ENCODE peak calls at places on chromosomes 4 and X, in nine cellular contexts. Y is endothelial cell, H is LNCaP clone FGC, D is fibroblast of lung, R is Calu3, X is AG09309, K is prostate gland, O is WTC11, G is WERI-Rb-1. Z is an unnamed sample.

GRCh38 chr4:84847978-84848377 is 118.5 kb downstream of the WDFY3 start:
- DNase-seq in G (no peak), R (no peak), Y (no peak), K (no peak), X (no peak), D (no peak), H (no peak), O (no peak), Z (no peak)

GRCh38 chr4:53962516-53963225 is 101.7 kb downstream of the CHIC2 start:
- DNase-seq in R (peak), D (peak), Y (no peak), K (no peak), O (no peak), G (no peak), X (peak), H (no peak), Z (no peak)

GRCh38 chr4:179719766-179720470 is 2277.7 kb upstream of the AGA start:
- DNase-seq in D (no peak), K (no peak), X (no peak), R (no peak), H (no peak), O (no peak), Y (no peak), G (no peak), Z (no peak)

GRCh38 chrX:142184756-142185602 is 20.1 kb downstream of the MAGEC2 start:
- DNase-seq in X (no peak), H (no peak), R (no peak), D (no peak), G (no peak), K (no peak), Y (no peak), O (no peak), Z (no peak)

GRCh38 chr4:88335092-88335665 is 43.5 kb upstream of the HERC6 start:
- DNase-seq in O (no peak), Y (no peak), D (peak), R (no peak), H (peak), X (no peak), G (no peak), K (peak), Z (no peak)

GRCh38 chrX:97367149-97367548 is 483.4 kb downstream of the RPA4 start:
- DNase-seq in K (no peak), Y (no peak), X (peak), D (peak), O (no peak), H (peak), G (no peak), R (no peak), Z (no peak)

GRCh38 chrX:103742339-103742738 is 31.6 kb downstream of the TMEM31 start:
- DNase-seq in O (no peak), G (no peak), K (no peak), Y (no peak), D (no peak), R (no peak), X (no peak), H (no peak), Z (no peak)

GRCh38 chr4:150591284-150591874 is 9.4 kb downstream of the MAB21L2 start:
- DNase-seq in D (no peak), R (no peak), Y (no peak), O (peak), K (no peak), G (peak), X (no peak), H (no peak), Z (peak)

GRCh38 chrX:139875831-139876230 is 57.0 kb downstream of the ATP11C start:
- DNase-seq in R (no peak), K (no peak), D (peak), Y (no peak), G (no peak), O (no peak), X (no peak), H (no peak), Z (no peak)

GRCh38 chrX:2423293-2423692 is 77.5 kb downstream of the DHRSX start:
- DNase-seq in O (no peak), R (no peak), G (no peak), Y (no peak), D (peak), X (peak), H (no peak), K (no peak), Z (no peak)

GRCh38 chrX:47723689-47724088 is 64.7 kb upstream of the UXT start:
- DNase-seq in K (no peak), D (no peak), X (no peak), R (no peak), H (no peak), G (peak), Y (peak), O (peak), Z (no peak)

GRCh38 chr4:34039766-34040165 is 2204.5 kb downstream of the ARAP2 start:
- DNase-seq in X (no peak), H (no peak), R (no peak), G (no peak), K (no peak), O (no peak), D (no peak), Y (no peak), Z (no peak)

GRCh38 chrX:133926099-133926498 is 59.3 kb downstream of the GPC3 start:
- DNase-seq in H (no peak), K (no peak), X (no peak), D (no peak), O (no peak), Y (no peak), G (no peak), R (no peak), Z (no peak)

GRCh38 chr4:6924361-6924779 is 14.7 kb downstream of the TBC1D14 start:
- DNase-seq in H (no peak), G (no peak), X (no peak), Y (no peak), D (no peak), K (no peak), R (no peak), O (no peak), Z (no peak)

GRCh38 chr4:94534401-94535312 is 82.9 kb downstream of the PDLIM5 start:
- DNase-seq in K (no peak), G (no peak), X (no peak), R (no peak), H (no peak), O (no peak), Y (no peak), D (no peak), Z (no peak)

GRCh38 chr4:12926189-12927066 is 557.7 kb downstream of the RAB28 start:
- DNase-seq in O (no peak), K (no peak), X (no peak), D (no peak), H (peak), Y (no peak), G (no peak), R (no peak), Z (no peak)

GRCh38 chr4:107666134-107666533 is 53.9 kb downstream of the PAPSS1 start:
- DNase-seq in D (peak), O (no peak), X (no peak), G (no peak), R (no peak), K (no peak), Y (no peak), H (peak), Z (no peak)

GRCh38 chrX:71533850-71534515 is 1.1 kb downstream of the OGT start:
- DNase-seq in Y (peak), D (peak), R (peak), O (peak), X (no peak), K (peak), H (no peak), G (peak), Z (peak)

GRCh38 chr4:159179310-159179958 is 76.6 kb downstream of the RAPGEF2 start:
- DNase-seq in O (no peak), H (no peak), X (no peak), Y (no peak), K (no peak), R (no peak), D (no peak), G (no peak), Z (no peak)

GRCh38 chrX:101265869-101266428 is 25.2 kb downstream of the TAF7L start:
- DNase-seq in D (peak), Y (no peak), H (no peak), G (no peak), O (no peak), K (no peak), X (no peak), R (no peak), Z (no peak)

GRCh38 chr4:137471895-137472294 is 60.4 kb downstream of the PCDH18 start:
- DNase-seq in O (no peak), G (no peak), X (no peak), R (no peak), D (peak), K (no peak), Y (no peak), H (no peak), Z (no peak)

GRCh38 chrX:39755152-39756032 is 342.4 kb downstream of the BCOR start:
- DNase-seq in R (peak), O (no peak), Y (no peak), D (peak), H (no peak), K (peak), X (peak), G (no peak), Z (no peak)

GRCh38 chr4:65367306-65367705 is 303.0 kb downstream of the EPHA5 start:
- DNase-seq in O (no peak), X (no peak), R (no peak), D (peak), H (no peak), Y (no peak), K (no peak), G (no peak), Z (no peak)

GRCh38 chrX:69063486-69063885 is 101.8 kb downstream of the PJA1 start:
- DNase-seq in H (no peak), K (no peak), O (no peak), G (no peak), X (no peak), R (no peak), Y (no peak), D (no peak), Z (no peak)

GRCh38 chrX:109714340-109714958 is 18.6 kb downstream of the ACSL4 start:
- DNase-seq in H (no peak), O (no peak), Y (no peak), X (peak), K (no peak), R (no peak), G (no peak), D (peak), Z (no peak)

GRCh38 chr4:60945641-60946040 is 254.5 kb upstream of the ADGRL3 start:
- DNase-seq in O (no peak), G (no peak), K (no peak), H (no peak), X (no peak), Y (no peak), R (no peak), D (peak), Z (no peak)

GRCh38 chrX:104972737-104973136 is 247.8 kb downstream of the TEX13A start:
- DNase-seq in H (no peak), Y (no peak), O (no peak), R (no peak), X (no peak), G (no peak), D (no peak), K (no peak), Z (no peak)

GRCh38 chr4:85807247-85807915 is 332.4 kb downstream of the ARHGAP24 start:
- DNase-seq in R (no peak), G (no peak), H (no peak), Y (no peak), O (no peak), D (peak), K (no peak), X (peak), Z (no peak)

GRCh38 chrX:55717521-55718497 is at the start of gene RRAGB:
- DNase-seq in G (peak), D (peak), O (peak), X (peak), K (peak), R (peak), Y (peak), H (peak), Z (peak)

GRCh38 chrX:29432534-29432933 is 782.8 kb upstream of the MAGEB2 start:
- DNase-seq in R (no peak), Y (no peak), G (no peak), X (no peak), O (no peak), D (peak), H (no peak), K (no peak), Z (no peak)

GRCh38 chrX:53266175-53266574 is 15.2 kb downstream of the IQSEC2 start:
- DNase-seq in Y (no peak), R (no peak), O (no peak), K (no peak), H (no peak), X (no peak), G (no peak), D (no peak), Z (no peak)

GRCh38 chrX:148500428-148501120 is at the start of gene AFF2:
- DNase-seq in K (no peak), G (peak), D (peak), Y (peak), X (no peak), H (no peak), R (peak), O (peak), Z (peak)

GRCh38 chrX:37349131-37350033 is at the start of gene PRRG1:
- DNase-seq in G (peak), K (peak), R (peak), H (peak), X (peak), D (peak), O (peak), Y (peak), Z (peak)

GRCh38 chrX:126272795-126273497 is 106.9 kb upstream of the DCAF12L2 start:
- DNase-seq in H (no peak), G (no peak), Y (no peak), X (no peak), K (no peak), O (no peak), D (no peak), R (no peak), Z (no peak)

GRCh38 chr4:15894923-15895411 is 43.6 kb downstream of the FGFBP1 start:
- DNase-seq in H (no peak), K (no peak), D (peak), Y (no peak), O (no peak), G (no peak), X (no peak), R (no peak), Z (no peak)

GRCh38 chr4:177441061-177441802 is 1.0 kb downstream of the AGA start:
- DNase-seq in H (no peak), G (no peak), O (no peak), K (no peak), D (peak), Y (no peak), X (no peak), R (peak), Z (no peak)
- TF ChIP-seq CTCF in H (no peak), G (no peak), O (no peak), K (no peak), D (peak), Y (no peak), X (peak), R (no peak), Z (peak)

GRCh38 chrX:42664706-42665105 is 113.3 kb downstream of the PPP1R2C start:
- DNase-seq in X (no peak), Y (no peak), O (no peak), H (no peak), R (no peak), K (no peak), G (no peak), D (no peak), Z (peak)
- TF ChIP-seq CTCF in X (no peak), Y (no peak), O (no peak), H (no peak), R (no peak), K (no peak), G (no peak), D (no peak), Z (no peak)

DNA sequence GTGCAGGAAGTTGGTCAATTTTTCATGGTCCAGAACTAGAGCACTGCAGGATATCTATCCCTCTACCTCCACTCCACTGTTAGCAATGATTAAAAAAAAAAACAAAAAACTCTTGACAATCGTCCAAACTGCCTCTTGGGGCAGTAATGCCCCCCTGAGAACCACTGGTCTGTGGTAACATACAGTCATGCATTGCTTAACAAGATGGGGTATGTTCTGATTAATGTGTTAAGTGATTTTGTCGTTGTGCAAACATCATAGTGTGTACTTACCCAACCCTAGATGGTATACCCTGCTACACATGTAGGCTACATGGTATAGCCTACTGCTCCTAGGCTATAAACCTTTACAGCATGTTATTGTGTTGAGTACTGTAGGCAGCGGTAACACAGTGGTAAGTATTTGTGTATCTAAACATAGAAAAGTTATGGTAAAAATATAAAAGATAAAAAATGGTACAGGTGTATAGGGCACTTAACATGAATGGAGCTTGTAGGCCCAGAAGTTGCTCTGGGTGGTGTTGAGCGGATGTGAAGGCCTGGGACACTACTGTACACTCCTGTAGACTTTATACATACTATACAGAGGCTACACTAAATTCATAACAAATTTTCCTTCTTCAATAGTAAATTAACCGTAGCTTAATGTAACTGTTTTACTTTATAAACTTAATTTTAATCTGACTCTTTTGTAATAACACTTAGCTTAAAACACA is 34.1 kb downstream of the ART3 start:
- DNase-seq in K (no peak), G (no peak), Y (no peak), X (no peak), R (no peak), H (no peak), O (no peak), D (peak), Z (no peak)
- TF ChIP-seq CTCF in K (no peak), G (peak), Y (no peak), X (no peak), R (no peak), H (no peak), O (no peak), D (no peak), Z (no peak)

DNA sequence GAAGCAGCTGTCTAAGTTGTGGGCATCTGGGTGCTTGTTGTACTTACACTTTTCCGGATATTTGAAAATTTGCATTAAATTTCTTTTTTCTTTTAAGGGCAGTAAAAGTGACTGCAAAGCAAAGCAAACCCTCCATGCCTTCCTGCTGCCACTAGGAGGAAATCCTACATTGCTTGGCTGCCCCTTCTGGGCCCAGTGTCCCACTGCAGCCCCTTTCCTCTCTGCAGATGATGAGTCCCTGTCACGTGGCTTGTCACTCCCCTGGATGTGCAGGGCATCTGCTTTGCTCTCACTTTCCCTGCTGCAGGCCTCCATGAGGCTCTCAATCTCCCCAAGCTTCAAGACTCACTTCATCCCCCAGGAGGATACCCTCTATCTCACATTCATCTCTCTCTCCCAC is 12.7 kb downstream of the TSR2 start:
- DNase-seq in O (peak), K (no peak), G (peak), R (no peak), X (no peak), D (peak), Y (peak), H (no peak), Z (peak)
- TF ChIP-seq CTCF in O (no peak), K (no peak), G (peak), R (peak), X (peak), D (no peak), Y (peak), H (no peak), Z (peak)

GRCh38 chr4:184740965-184741364 is 7.1 kb upstream of the CENPU start:
- DNase-seq in G (no peak), K (no peak), O (no peak), D (no peak), H (no peak), Y (no peak), R (no peak), X (no peak), Z (no peak)
- TF ChIP-seq CTCF in G (no peak), K (no peak), O (no peak), D (no peak), H (no peak), Y (no peak), R (no peak), X (no peak), Z (no peak)

DNA sequence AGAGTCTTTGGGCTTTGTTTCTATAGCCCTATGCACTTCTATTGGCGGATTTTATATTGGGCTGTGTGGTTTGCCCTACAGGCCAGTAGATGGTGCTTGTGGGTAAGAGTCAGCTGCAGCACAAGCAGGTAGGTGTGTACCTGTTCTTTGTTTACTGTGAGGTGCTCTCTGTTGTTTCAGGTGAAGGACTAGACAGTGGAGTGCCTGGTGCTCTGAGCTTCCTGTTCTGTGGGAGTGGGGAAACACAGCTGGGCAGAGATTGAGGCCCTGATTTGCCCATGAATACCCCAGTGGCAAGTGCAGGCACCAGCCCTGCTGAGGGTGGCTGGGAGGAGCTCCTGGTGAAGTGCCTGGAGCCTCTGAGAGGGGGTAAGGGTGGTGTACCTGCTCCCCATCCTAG is 26.3 kb upstream of the UCP1 start:
- DNase-seq in G (peak), R (peak), D (peak), O (peak), H (peak), K (peak), Y (no peak), X (no peak), Z (no peak)
- TF ChIP-seq CTCF in G (peak), R (peak), D (peak), O (peak), H (peak), K (peak), Y (no peak), X (peak), Z (no peak)

GRCh38 chr4:41932988-41933387 is 2.2 kb upstream of the TMEM33 start:
- DNase-seq in H (no peak), X (no peak), K (no peak), G (no peak), Y (no peak), R (no peak), D (no peak), O (no peak), Z (no peak)

GRCh38 chr4:41934813-41935651 is at the start of gene TMEM33:
- DNase-seq in R (peak), G (peak), K (peak), X (peak), H (peak), O (peak), Y (peak), D (peak), Z (peak)

GRCh38 chr4:41939016-41939623 is 3.9 kb downstream of the TMEM33 start:
- DNase-seq in G (no peak), O (no peak), K (no peak), Y (no peak), D (no peak), X (no peak), H (no peak), R (no peak), Z (no peak)

GRCh38 chr4:41933997-41934812 is 1.0 kb upstream of the TMEM33 start:
- DNase-seq in D (no peak), K (no peak), G (no peak), O (no peak), R (no peak), Y (no peak), X (no peak), H (no peak), Z (no peak)

DNA sequence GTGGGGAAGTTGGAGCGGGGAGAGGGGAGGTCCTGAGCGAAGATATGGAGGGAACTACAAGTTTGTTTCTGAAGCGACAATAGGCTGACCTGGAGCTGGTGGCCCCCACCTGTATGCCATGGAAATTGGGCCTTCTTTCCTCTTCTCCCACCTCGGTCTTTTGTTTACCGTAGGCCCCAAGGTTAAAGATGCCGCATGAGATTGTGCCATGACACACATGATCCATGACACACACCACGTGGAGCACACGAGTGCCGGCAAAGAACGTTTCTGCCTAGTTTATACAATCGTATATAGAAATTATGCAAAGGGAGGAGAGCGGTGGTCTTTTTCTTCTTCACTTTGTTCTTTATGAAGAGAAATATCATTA is 408 bp downstream of the TMEM33 start:
- DNase-seq in H (no peak), D (no peak), X (no peak), O (no peak), K (no peak), R (no peak), Y (no peak), G (no peak), Z (no peak)
- TF ChIP-seq CTCF in H (no peak), D (no peak), X (no peak), O (no peak), K (no peak), R (no peak), Y (no peak), G (no peak), Z (no peak)

GRCh38 chr4:99209671-99210070 is 9.4 kb downstream of the ADH6 start:
- DNase-seq in O (no peak), D (peak), G (no peak), K (no peak), X (no peak), H (no peak), R (no peak), Y (no peak), Z (no peak)
- TF ChIP-seq CTCF in O (no peak), D (no peak), G (no peak), K (no peak), X (no peak), H (no peak), R (no peak), Y (no peak), Z (no peak)

GRCh38 chrX:370244-370962 is 16.3 kb downstream of the PPP2R3B start:
- DNase-seq in R (no peak), K (no peak), G (no peak), H (no peak), X (no peak), Y (no peak), O (no peak), D (no peak), Z (no peak)
- TF ChIP-seq CTCF in R (no peak), K (no peak), G (no peak), H (no peak), X (no peak), Y (no peak), O (no peak), D (no peak), Z (no peak)

Z was measured in glutamatergic neuron.